ENCODE peak calls at places on chromosomes 16 and 17, in eight cellular contexts. Y is spleen, W is PC-9, O is fibroblast of lung, V is cardiac muscle cell, U is tibial nerve, Q is heart right ventricle, B is kidney. S is an unnamed sample. For H3K9me3, the result is how much of the 10 kb centered on the place peaks cover.

GRCh38 chr17:82598256-82599011 is 49.8 kb downstream of the WDR45B start:
- DNase-seq in V (peak), B (peak), W (no peak), Y (no peak), U (no peak), O (peak), Q (no peak), S (no peak)

GRCh38 chr17:55814377-55814776 is 63.5 kb downstream of the PCTP start:
- DNase-seq in Y (no peak), Q (peak), B (no peak), U (no peak), W (no peak), V (no peak), O (peak), S (no peak)

GRCh38 chr17:42979511-42980273 is at the start of gene PTGES3L:
- DNase-seq in U (no peak), O (peak), W (no peak), Y (peak), B (no peak), Q (peak), V (peak), S (peak)

GRCh38 chr16:58499092-58499511 is 841 bp upstream of the NDRG4 start:
- DNase-seq in U (no peak), B (peak), Y (peak), Q (no peak), V (no peak), W (no peak), O (no peak), S (no peak)

GRCh38 chr17:50394711-50395110 is 2.6 kb downstream of the LRRC59 start:
- DNase-seq in Q (no peak), U (no peak), B (no peak), W (no peak), V (peak), Y (no peak), O (no peak), S (no peak)

GRCh38 chr16:85112364-85112763 is at the start of gene CIBAR2:
- DNase-seq in U (no peak), Q (no peak), O (no peak), Y (no peak), V (no peak), W (no peak), B (peak), S (no peak)

GRCh38 chr17:43877451-43878155 is 29.7 kb downstream of the MPP2 start:
- DNase-seq in O (no peak), U (no peak), Q (no peak), B (peak), V (no peak), Y (peak), W (no peak), S (no peak)

GRCh38 chr16:82630688-82631087 is 3.9 kb downstream of the CDH13 start:
- DNase-seq in V (peak), W (no peak), Y (no peak), O (no peak), U (no peak), B (no peak), Q (no peak), S (no peak)

GRCh38 chr17:77423589-77424451 is 283.1 kb downstream of the SEC14L1 start:
- DNase-seq in Y (no peak), O (peak), V (peak), U (peak), Q (peak), W (no peak), B (peak), S (no peak)

GRCh38 chr17:45413498-45413923 is 19.2 kb downstream of the ARHGAP27 start:
- DNase-seq in V (no peak), Q (peak), U (no peak), B (peak), Y (peak), W (no peak), O (no peak), S (no peak)

GRCh38 chr16:81500833-81501521 is 56.4 kb downstream of the CMIP start:
- DNase-seq in V (peak), Y (peak), U (no peak), O (peak), W (no peak), Q (no peak), B (peak), S (no peak)

GRCh38 chr16:15533386-15533785 is 99.0 kb downstream of the BMERB1 start:
- DNase-seq in B (no peak), O (no peak), U (no peak), W (no peak), Q (no peak), V (no peak), Y (no peak), S (no peak)

GRCh38 chr16:14088155-14088753 is 17.1 kb downstream of the MRTFB start:
- DNase-seq in Y (no peak), B (no peak), U (no peak), V (peak), Q (no peak), W (no peak), O (no peak), S (no peak)

GRCh38 chr17:28475151-28475900 is 1.9 kb downstream of the SLC13A2 start:
- DNase-seq in Y (no peak), B (no peak), U (no peak), Q (no peak), W (peak), V (no peak), O (no peak), S (no peak)

GRCh38 chr16:12757546-12757945 is 46.1 kb downstream of the CPPED1 start:
- DNase-seq in W (no peak), V (no peak), B (no peak), Q (no peak), Y (no peak), U (no peak), O (no peak), S (no peak)

GRCh38 chr16:13992322-13992721 is 72.4 kb downstream of the ERCC4 start:
- DNase-seq in O (no peak), U (no peak), W (no peak), V (no peak), Q (no peak), Y (no peak), B (no peak), S (no peak)

GRCh38 chr16:31423241-31423640 is 4.9 kb downstream of the COX6A2 start:
- DNase-seq in Q (no peak), V (no peak), Y (no peak), B (no peak), W (no peak), O (no peak), U (no peak), S (no peak)

GRCh38 chr17:82492647-82493516 is 26.6 kb upstream of the FOXK2 start:
- DNase-seq in B (no peak), U (no peak), W (peak), Y (no peak), Q (no peak), V (peak), O (peak), S (no peak)

GRCh38 chr17:42387663-42388380 is 420 bp downstream of the STAT3 start:
- DNase-seq in U (no peak), Y (peak), B (peak), Q (peak), V (peak), W (peak), O (no peak), S (no peak)

GRCh38 chr16:50525716-50526115 is 22.5 kb upstream of the NKD1 start:
- DNase-seq in B (no peak), W (no peak), U (no peak), Y (peak), V (no peak), Q (no peak), O (no peak), S (no peak)

GRCh38 chr16:83351846-83352245 is 455.9 kb upstream of the HSBP1 start:
- DNase-seq in U (no peak), Y (no peak), V (peak), W (no peak), O (peak), B (no peak), Q (no peak), S (no peak)

GRCh38 chr17:76268015-76268749 is 3.0 kb downstream of the UBALD2 start:
- DNase-seq in U (peak), O (peak), B (peak), W (no peak), V (peak), Q (peak), Y (peak), S (peak)

GRCh38 chr17:59353106-59353854 is 21.8 kb downstream of the YPEL2 start:
- DNase-seq in V (no peak), O (no peak), U (no peak), W (no peak), Y (no peak), B (no peak), Q (no peak), S (no peak)

GRCh38 chr16:3157229-3158013 is 22.6 kb downstream of the ZNF213 start:
- DNase-seq in Y (peak), V (peak), B (peak), Q (peak), O (peak), U (peak), W (peak), S (peak)

GRCh38 chr16:56688762-56689161 is 6.5 kb downstream of the MT1X start:
- DNase-seq in Q (no peak), B (no peak), O (no peak), W (no peak), U (no peak), V (no peak), Y (no peak), S (no peak)
- TF ChIP-seq CTCF in Q (no peak), B (no peak), O (no peak), W (no peak), U (no peak), V (no peak), Y (no peak), S (no peak)

GRCh38 chr17:22703204-22703603 is 1010.9 kb downstream of the KCNJ18 start:
- DNase-seq in V (no peak), W (no peak), Y (no peak), O (no peak), B (no peak), U (no peak), Q (no peak), S (no peak)
- H3K9me3 ChIP-seq in V (under half), W (under half), Y (under half), O (under half), B (under half), U (under half), Q (under half), S (under half)

DNA sequence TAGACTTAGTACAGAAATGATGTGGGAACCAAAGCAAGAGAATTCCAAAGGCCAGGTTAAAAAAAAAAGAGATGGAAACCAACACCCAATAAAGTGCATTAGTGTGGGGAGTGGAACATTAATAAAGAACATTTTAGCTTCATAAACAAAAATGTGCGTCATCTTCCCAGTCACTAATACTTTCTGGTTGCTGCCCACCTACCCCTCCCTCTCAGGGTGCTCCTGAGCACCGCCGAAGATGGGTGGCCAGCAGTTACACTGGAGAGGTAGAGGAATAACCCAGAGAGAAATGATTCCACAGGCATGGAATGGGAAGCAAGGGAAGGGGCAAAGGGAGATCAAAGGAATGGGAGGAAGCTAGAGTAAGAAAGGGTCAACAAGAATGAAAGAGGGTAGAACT is 6.0 kb upstream of the CHD3 start:
- DNase-seq in O (no peak), Y (no peak), W (no peak), Q (no peak), U (no peak), V (no peak), B (no peak), S (no peak)
- H3K27ac ChIP-seq in O (no peak), Y (peak), W (no peak), Q (peak), U (peak), V (peak), B (peak), S (peak)

GRCh38 chr17:2795412-2796163 is 650 bp upstream of the RAP1GAP2 start:
- DNase-seq in V (no peak), B (no peak), U (no peak), W (no peak), Q (no peak), Y (peak), O (no peak), S (no peak)
- TF ChIP-seq CTCF in V (no peak), B (no peak), U (no peak), W (no peak), Q (no peak), Y (no peak), O (no peak), S (no peak)

GRCh38 chr17:16083223-16083622 is 83.6 kb downstream of the TTC19 start:
- DNase-seq in O (no peak), V (no peak), W (no peak), Y (no peak), B (no peak), U (no peak), Q (no peak), S (no peak)
- H3K9me3 ChIP-seq in O (under half), V (under half), W (under half), Y (under half), B (under half), U (under half), Q (under half), S (under half)

GRCh38 chr16:89319883-89320716 is 102.6 kb downstream of the ZNF778 start:
- DNase-seq in O (peak), Q (peak), U (no peak), B (peak), W (peak), Y (peak), V (peak), S (no peak)
- H3K27ac ChIP-seq in O (peak), Q (peak), U (peak), B (peak), W (peak), Y (peak), V (peak), S (no peak)

S was measured in CD4-positive, alpha-beta T cell.